ENCODE peak calls at places on chromosomes 13 and 19, in nine cellular contexts. R is fibroblast of lung, O is kidney, H is colonic mucosa, T is esophagus muscularis mucosa, X is HFF-Myc, C is Panc1, N is tibial nerve, Z is breast epithelium. U is an unnamed sample.

GRCh38 chr13:20901668-20902437 is 693 bp downstream of the XPO4 start:
- DNase-seq in R (peak), O (no peak), H (peak), T (no peak), X (no peak), C (no peak), N (no peak), Z (no peak), U (peak)

GRCh38 chr13:98033277-98034247 is 80.1 kb downstream of the IPO5 start:
- DNase-seq in R (peak), O (no peak), H (no peak), T (peak), X (peak), C (no peak), N (peak), Z (no peak), U (peak)

GRCh38 chr13:72716776-72717175 is 10.7 kb downstream of the MZT1 start:
- DNase-seq in R (no peak), O (no peak), H (no peak), T (no peak), X (no peak), C (no peak), N (no peak), Z (no peak), U (no peak)

GRCh38 chr19:57903298-57904174 is 12.9 kb downstream of the ZNF417 start:
- DNase-seq in R (peak), O (no peak), H (no peak), T (no peak), X (no peak), C (no peak), N (no peak), Z (no peak), U (peak)

GRCh38 chr13:47334173-47334572 is 437.3 kb upstream of the HTR2A start:
- DNase-seq in R (peak), O (no peak), H (no peak), T (no peak), X (peak), C (no peak), N (no peak), Z (no peak), U (peak)

GRCh38 chr13:27117158-27117557 is 54.5 kb downstream of the USP12 start:
- DNase-seq in R (peak), O (no peak), H (no peak), T (no peak), X (no peak), C (no peak), N (no peak), Z (no peak), U (peak)

GRCh38 chr19:31676271-31677004 is 327.2 kb upstream of the TSHZ3 start:
- DNase-seq in R (peak), O (no peak), H (no peak), T (peak), X (no peak), C (no peak), N (no peak), Z (no peak), U (no peak)

GRCh38 chr19:28532765-28533341 is 680.1 kb downstream of the UQCRFS1 start:
- DNase-seq in R (no peak), O (no peak), H (no peak), T (no peak), X (no peak), C (no peak), N (no peak), Z (no peak), U (no peak)

GRCh38 chr19:34325961-34326360 is 39.0 kb upstream of the GPI start:
- DNase-seq in R (peak), O (no peak), H (no peak), T (no peak), X (no peak), C (no peak), N (no peak), Z (no peak), U (no peak)

GRCh38 chr13:75264611-75265010 is 217.4 kb downstream of the TBC1D4 start:
- DNase-seq in R (no peak), O (no peak), H (no peak), T (peak), X (no peak), C (no peak), N (no peak), Z (no peak), U (no peak)

GRCh38 chr19:54461201-54462071 is 2.1 kb downstream of the LENG9 start:
- DNase-seq in R (peak), O (peak), H (peak), T (no peak), X (no peak), C (no peak), N (no peak), Z (no peak), U (no peak)
- H3K4me3 ChIP-seq in R (no peak), O (peak), H (peak), T (peak), X (peak), C (peak), N (no peak), Z (no peak), U (no peak)

GRCh38 chr19:10290876-10291553 is 1.3 kb downstream of the ICAM5 start:
- DNase-seq in R (peak), O (peak), H (peak), T (no peak), X (no peak), C (no peak), N (no peak), Z (peak), U (no peak)
- H3K4me3 ChIP-seq in R (peak), O (peak), H (peak), T (peak), X (peak), C (peak), N (peak), Z (peak), U (no peak)

GRCh38 chr19:18613589-18614234 is 1.0 kb downstream of the TMEM59L start:
- DNase-seq in R (no peak), O (no peak), H (no peak), T (no peak), X (no peak), C (no peak), N (no peak), Z (no peak), U (no peak)

GRCh38 chr19:18611327-18612050 is 1.2 kb upstream of the TMEM59L start:
- DNase-seq in R (no peak), O (no peak), H (no peak), T (no peak), X (no peak), C (no peak), N (no peak), Z (no peak), U (no peak)

GRCh38 chr19:18610556-18611326 is 1.9 kb upstream of the TMEM59L start:
- DNase-seq in R (no peak), O (peak), H (no peak), T (no peak), X (no peak), C (no peak), N (no peak), Z (no peak), U (no peak)

GRCh38 chr19:18612051-18612771 is 459 bp upstream of the TMEM59L start:
- DNase-seq in R (no peak), O (no peak), H (no peak), T (no peak), X (no peak), C (no peak), N (no peak), Z (no peak), U (no peak)

DNA sequence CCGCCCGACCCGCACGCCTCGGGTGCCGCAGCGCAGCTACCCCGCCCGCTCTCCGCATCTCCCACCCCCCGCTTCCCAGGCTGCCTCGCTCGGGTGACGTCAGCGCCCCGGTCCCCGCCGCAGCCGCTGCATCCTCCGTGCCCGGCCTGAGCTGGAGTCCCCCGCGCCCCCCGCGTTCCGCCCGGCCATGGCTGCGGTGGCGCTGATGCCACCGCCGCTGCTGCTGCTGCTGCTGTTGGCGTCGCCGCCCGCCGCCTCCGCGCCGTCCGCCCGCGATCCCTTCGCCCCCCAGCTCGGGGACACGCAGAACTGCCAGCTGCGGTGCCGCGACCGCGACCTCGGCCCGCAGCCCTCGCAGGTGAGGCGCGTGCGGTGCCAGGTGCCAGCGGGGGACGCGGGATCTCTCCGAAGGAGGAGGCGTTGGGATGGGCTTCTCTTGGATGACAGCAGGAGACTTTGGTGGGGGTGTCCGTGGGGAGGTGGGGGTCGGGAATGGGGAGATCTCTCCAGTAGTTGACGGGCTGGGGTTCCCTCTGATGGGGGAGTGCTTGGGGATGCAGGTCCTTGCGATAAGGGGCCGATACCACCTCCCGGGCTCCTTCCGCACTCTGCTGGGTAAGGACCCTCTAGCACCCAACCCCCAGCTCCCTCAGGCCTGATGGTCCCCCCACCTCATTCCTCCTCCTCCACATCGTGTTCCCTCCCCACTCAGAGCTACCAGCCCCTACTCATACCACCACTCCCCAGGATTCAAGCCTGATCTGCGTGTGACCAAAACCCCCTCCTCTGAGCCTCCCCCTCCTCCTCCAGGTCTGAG is at the start of gene TMEM59L:
- DNase-seq in R (no peak), O (peak), H (no peak), T (no peak), X (no peak), C (no peak), N (no peak), Z (no peak), U (no peak)
- H3K4me3 ChIP-seq in R (peak), O (peak), H (peak), T (peak), X (peak), C (peak), N (peak), Z (peak), U (peak)

DNA sequence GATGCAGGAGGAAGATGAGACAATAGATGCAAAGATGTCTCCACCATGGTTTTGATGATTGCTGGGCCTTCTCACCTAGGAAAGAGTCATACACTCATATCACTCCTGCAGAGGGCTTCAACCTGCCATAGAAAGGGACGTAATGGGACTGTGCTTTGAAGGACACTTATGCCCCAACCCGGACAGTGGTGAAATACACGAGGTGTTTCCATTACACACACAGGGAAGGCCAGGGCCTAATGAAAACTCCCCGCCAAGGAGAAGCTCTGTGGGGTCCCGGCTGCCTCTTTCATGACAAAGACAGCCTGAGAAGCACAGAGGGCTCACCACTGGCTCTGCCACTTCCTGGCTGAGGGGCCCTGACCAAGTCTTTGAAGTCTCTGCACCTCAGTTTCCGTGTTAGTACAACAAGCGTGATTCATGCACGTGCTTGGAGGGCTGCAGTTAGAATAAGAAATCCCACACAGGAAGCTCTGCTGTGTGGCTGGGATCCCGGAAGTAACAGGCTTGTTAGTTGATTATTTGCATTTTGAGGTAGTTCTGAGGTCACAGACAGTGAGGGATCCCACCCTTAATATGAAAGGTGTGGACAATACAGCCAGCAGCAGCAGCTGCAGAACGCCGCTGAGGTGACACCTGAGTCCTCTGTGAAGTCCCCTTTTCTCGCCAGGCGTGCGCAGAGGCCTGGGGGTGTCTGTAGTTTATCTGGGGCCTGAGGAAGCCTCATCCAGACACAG is 61.8 kb upstream of the ATP12A start:
- DNase-seq in R (no peak), O (no peak), H (no peak), T (peak), X (no peak), C (no peak), N (no peak), Z (peak), U (no peak)
- H3K4me3 ChIP-seq in R (no peak), O (no peak), H (no peak), T (no peak), X (no peak), C (no peak), N (no peak), Z (no peak), U (no peak)

GRCh38 chr19:17214531-17215124 is 529 bp upstream of the USE1 start:
- DNase-seq in R (no peak), O (no peak), H (no peak), T (no peak), X (no peak), C (no peak), N (no peak), Z (no peak), U (no peak)
- H3K4me3 ChIP-seq in R (peak), O (peak), H (peak), T (peak), X (peak), C (peak), N (peak), Z (peak), U (peak)

DNA sequence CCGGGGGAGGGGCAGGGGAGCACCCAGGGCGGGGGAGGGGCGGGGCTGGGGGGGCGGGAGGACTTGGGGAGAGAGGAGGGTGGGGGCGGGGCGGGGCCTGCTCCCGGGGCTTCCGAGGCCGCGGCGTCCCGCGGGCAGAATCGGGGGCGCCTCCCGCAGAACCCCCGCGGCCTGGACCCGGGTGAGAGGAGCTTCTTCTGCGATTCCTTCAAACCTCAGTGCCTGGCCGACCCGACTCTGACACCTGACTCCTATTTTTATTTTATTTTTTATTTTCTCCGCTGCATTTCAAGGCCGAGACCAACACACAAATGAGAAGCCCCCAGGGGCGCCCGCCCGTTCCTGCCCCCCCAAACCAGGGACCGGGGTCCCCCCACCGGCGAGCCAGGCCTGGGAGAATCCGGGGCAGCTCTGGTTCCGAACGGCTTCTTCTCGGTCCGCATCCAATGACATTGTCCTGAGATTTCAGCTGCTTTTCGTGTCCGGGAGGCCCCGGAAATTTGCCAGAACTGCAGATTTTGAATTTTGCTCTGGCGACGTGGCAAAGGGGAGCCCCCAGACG is 522 bp upstream of the GRTP1 start:
- DNase-seq in R (peak), O (peak), H (peak), T (no peak), X (no peak), C (no peak), N (peak), Z (peak), U (no peak)
- H3K4me3 ChIP-seq in R (peak), O (peak), H (peak), T (peak), X (no peak), C (peak), N (peak), Z (peak), U (peak)

U was measured in astrocyte of the spinal cord.